ENCODE peak calls at places on chromosomes 13 and 19, in six cellular contexts. G, L, K, E, C and P are unnamed samples.

GRCh38 chr13:41028051-41028450 is 8.9 kb upstream of the ELF1 start:
- DNase-seq in G (no peak), L (no peak), K (no peak), E (no peak), C (no peak), P (no peak)

GRCh38 chr13:100040196-100040595 is 48.7 kb upstream of the PCCA start:
- DNase-seq in G (no peak), L (no peak), K (peak), E (no peak), C (no peak), P (no peak)

GRCh38 chr19:35174226-35174625 is 19.7 kb downstream of the FXYD5 start:
- DNase-seq in G (no peak), L (no peak), K (no peak), E (no peak), C (no peak), P (no peak)

GRCh38 chr13:21344662-21345176 is 114.4 kb downstream of the ZDHHC20 start:
- DNase-seq in G (no peak), L (peak), K (no peak), E (no peak), C (no peak), P (no peak)

GRCh38 chr19:5001547-5002131 is 32.7 kb downstream of the KDM4B start:
- DNase-seq in G (no peak), L (peak), K (no peak), E (peak), C (peak), P (no peak)

GRCh38 chr19:58350871-58351557 is 2.3 kb downstream of the A1BG start:
- DNase-seq in G (no peak), L (no peak), K (no peak), E (no peak), C (no peak), P (no peak)

GRCh38 chr13:109738298-109738746 is 48.1 kb downstream of the IRS2 start:
- DNase-seq in G (no peak), L (no peak), K (no peak), E (no peak), C (no peak), P (no peak)

GRCh38 chr13:73602295-73602694 is 531.9 kb downstream of the KLF12 start:
- DNase-seq in G (no peak), L (no peak), K (no peak), E (no peak), C (no peak), P (no peak)

GRCh38 chr19:7637374-7638256 is 705 bp downstream of the STXBP2 start:
- DNase-seq in G (no peak), L (no peak), K (no peak), E (no peak), C (no peak), P (no peak)